ENCODE peak calls at places on chromosomes 3 and 15, in ten cellular contexts. X is H9; P is AG09309; K is uterus; R is A549; I is CD8-positive, alpha-beta T cell; H is neural progenitor cell; U is brain microvascular endothelial cell; F is type B pancreatic cell; V is PC-3. Q is an unnamed sample.

GRCh38 chr3:16474304-16474703 is 39.2 kb downstream of the RFTN1 start:
- DNase-seq in X (no peak), P (no peak), K (no peak), R (no peak), I (no peak), H (no peak), U (peak), F (no peak), V (no peak), Q (no peak)

GRCh38 chr15:77528290-77528967 is 104.3 kb downstream of the LINGO1 start:
- DNase-seq in X (no peak), P (no peak), K (no peak), R (no peak), I (no peak), H (no peak), U (no peak), F (no peak), V (no peak), Q (no peak)

GRCh38 chr3:53045107-53045783 is 628 bp downstream of the SFMBT1 start:
- DNase-seq in X (no peak), P (no peak), K (peak), R (peak), I (peak), H (peak), U (no peak), F (no peak), V (peak), Q (peak)

GRCh38 chr3:27253831-27254230 is 115.4 kb downstream of the NEK10 start:
- DNase-seq in X (peak), P (peak), K (no peak), R (peak), I (no peak), H (peak), U (peak), F (no peak), V (peak), Q (peak)

GRCh38 chr3:18351823-18352744 is 73.1 kb downstream of the SATB1 start:
- DNase-seq in X (no peak), P (no peak), K (no peak), R (no peak), I (no peak), H (peak), U (no peak), F (no peak), V (peak), Q (no peak)

GRCh38 chr3:17158941-17159682 is 274.4 kb downstream of the PLCL2 start:
- DNase-seq in X (no peak), P (no peak), K (no peak), R (no peak), I (no peak), H (no peak), U (no peak), F (no peak), V (peak), Q (peak)

GRCh38 chr3:184738519-184738890 is 26.6 kb upstream of the MAGEF1 start:
- DNase-seq in X (no peak), P (no peak), K (no peak), R (no peak), I (no peak), H (no peak), U (no peak), F (no peak), V (no peak), Q (no peak)

GRCh38 chr3:39267631-39268553 is 11.9 kb downstream of the CX3CR1 start:
- DNase-seq in X (peak), P (no peak), K (no peak), R (no peak), I (peak), H (no peak), U (no peak), F (no peak), V (no peak), Q (no peak)

GRCh38 chr3:157247391-157247790 is 87.4 kb upstream of the CCNL1 start:
- DNase-seq in X (no peak), P (no peak), K (no peak), R (no peak), I (no peak), H (no peak), U (no peak), F (no peak), V (no peak), Q (no peak)

GRCh38 chr3:170414202-170414663 is 4.4 kb upstream of the CLDN11 start:
- DNase-seq in X (no peak), P (peak), K (peak), R (peak), I (no peak), H (peak), U (peak), F (no peak), V (peak), Q (peak)

GRCh38 chr15:90286678-90287077 is 21.2 kb downstream of the NGRN start:
- DNase-seq in X (no peak), P (no peak), K (no peak), R (peak), I (no peak), H (peak), U (no peak), F (no peak), V (peak), Q (peak)

GRCh38 chr3:46370784-46371183 is at the start of gene CCR5:
- DNase-seq in X (no peak), P (no peak), K (no peak), R (no peak), I (no peak), H (no peak), U (no peak), F (no peak), V (peak), Q (no peak)

GRCh38 chr15:92228830-92229229 is 164.9 kb upstream of the ST8SIA2 start:
- DNase-seq in X (no peak), P (no peak), K (no peak), R (no peak), I (no peak), H (no peak), U (no peak), F (no peak), V (no peak), Q (no peak)

GRCh38 chr3:126982125-126982521 is 792 bp upstream of the PLXNA1 start:
- DNase-seq in X (peak), P (no peak), K (no peak), R (no peak), I (no peak), H (no peak), U (no peak), F (no peak), V (peak), Q (peak)

GRCh38 chr15:54032066-54032465 is 53.8 kb downstream of the UNC13C start:
- DNase-seq in X (no peak), P (no peak), K (no peak), R (no peak), I (no peak), H (no peak), U (no peak), F (no peak), V (no peak), Q (no peak)

GRCh38 chr3:140859592-140860336 is 81.9 kb upstream of the SLC25A36 start:
- DNase-seq in X (no peak), P (no peak), K (no peak), R (no peak), I (no peak), H (peak), U (no peak), F (no peak), V (peak), Q (peak)

GRCh38 chr15:70374096-70374495 is 276.4 kb upstream of the TLE3 start:
- DNase-seq in X (peak), P (no peak), K (no peak), R (no peak), I (no peak), H (no peak), U (no peak), F (no peak), V (no peak), Q (no peak)

GRCh38 chr3:129490273-129490675 is 38.2 kb upstream of the RHO start:
- DNase-seq in X (peak), P (peak), K (peak), R (peak), I (peak), H (peak), U (peak), F (peak), V (peak), Q (peak)

GRCh38 chr3:69305011-69305410 is 80.9 kb downstream of the FRMD4B start:
- DNase-seq in X (no peak), P (no peak), K (no peak), R (no peak), I (no peak), H (no peak), U (no peak), F (no peak), V (peak), Q (no peak)

GRCh38 chr15:29316422-29316821 is 46.8 kb upstream of the NSMCE3 start:
- DNase-seq in X (no peak), P (no peak), K (no peak), R (no peak), I (no peak), H (no peak), U (no peak), F (no peak), V (no peak), Q (no peak)

GRCh38 chr3:133673746-133674145 is 12.0 kb upstream of the TOPBP1 start:
- DNase-seq in X (no peak), P (no peak), K (no peak), R (no peak), I (no peak), H (no peak), U (no peak), F (no peak), V (no peak), Q (no peak)

GRCh38 chr3:182244222-182244971 is 532.7 kb downstream of the SOX2 start:
- DNase-seq in X (no peak), P (no peak), K (no peak), R (no peak), I (no peak), H (no peak), U (no peak), F (no peak), V (no peak), Q (no peak)

DNA sequence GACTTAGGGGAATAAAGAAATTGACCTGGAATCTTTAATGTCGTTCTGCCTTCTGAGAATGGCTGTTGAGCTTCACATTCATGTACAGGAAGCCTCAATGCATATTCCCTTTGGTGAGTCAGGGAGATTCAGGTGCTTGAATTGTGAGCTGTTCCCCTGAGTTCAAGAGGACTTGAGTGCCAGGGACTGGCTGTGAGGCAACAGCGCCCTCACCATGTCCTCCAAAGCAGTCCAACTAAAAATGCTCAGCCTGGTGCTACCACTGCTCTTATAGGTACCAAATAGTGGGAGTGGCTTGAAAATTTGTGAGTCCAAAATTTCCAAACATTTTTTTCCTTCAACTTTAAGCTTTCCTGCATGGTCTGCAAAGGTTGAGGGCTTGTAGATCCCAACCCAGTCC is 54.1 kb downstream of the LEO1 start:
- DNase-seq in X (peak), P (no peak), K (no peak), R (peak), I (no peak), H (peak), U (no peak), F (no peak), V (peak), Q (peak)
- TF ChIP-seq CTCF in X (peak), P (peak), K (no peak), R (peak), I (no peak), H (peak), U (peak), F (peak), V (peak), Q (peak)

DNA sequence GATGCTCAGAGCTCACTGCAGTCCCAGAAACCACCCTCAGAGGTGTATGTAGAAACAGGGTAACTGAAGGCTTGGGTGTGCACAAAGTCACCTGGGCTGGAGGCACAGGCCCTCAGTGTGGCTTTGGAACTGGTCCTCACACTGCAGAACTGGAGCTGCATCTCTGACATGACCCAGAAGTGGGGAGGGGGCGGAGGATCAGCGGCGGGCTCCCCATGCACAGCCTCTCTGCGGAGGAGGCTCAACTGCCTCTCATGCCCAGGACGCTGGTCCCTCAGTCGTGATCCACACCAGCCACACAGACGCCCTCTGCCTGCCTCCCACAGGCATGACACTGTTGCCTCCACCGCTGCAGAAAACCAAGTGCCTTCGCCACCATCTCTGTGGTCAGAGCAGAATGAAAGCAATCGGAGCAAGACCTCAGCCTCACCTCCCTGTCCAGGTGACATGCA is 73.7 kb downstream of the TM2D3 start:
- DNase-seq in X (peak), P (no peak), K (no peak), R (peak), I (no peak), H (peak), U (no peak), F (no peak), V (peak), Q (peak)
- TF ChIP-seq CTCF in X (peak), P (peak), K (no peak), R (peak), I (no peak), H (peak), U (peak), F (peak), V (peak), Q (no peak)

GRCh38 chr15:65081758-65082157 is 5.2 kb downstream of the KBTBD13 start:
- DNase-seq in X (no peak), P (no peak), K (no peak), R (no peak), I (no peak), H (no peak), U (no peak), F (no peak), V (peak), Q (no peak)

GRCh38 chr15:65085207-65085753 is 8.7 kb downstream of the KBTBD13 start:
- DNase-seq in X (no peak), P (no peak), K (no peak), R (no peak), I (no peak), H (no peak), U (no peak), F (no peak), V (no peak), Q (no peak)

GRCh38 chr15:65084500-65085206 is 8.1 kb downstream of the KBTBD13 start:
- DNase-seq in X (no peak), P (no peak), K (no peak), R (no peak), I (no peak), H (no peak), U (no peak), F (no peak), V (no peak), Q (no peak)

GRCh38 chr15:65082303-65082958 is 5.9 kb downstream of the KBTBD13 start:
- DNase-seq in X (peak), P (no peak), K (no peak), R (no peak), I (no peak), H (peak), U (no peak), F (no peak), V (peak), Q (no peak)

GRCh38 chr15:65083262-65083701 is 6.7 kb downstream of the KBTBD13 start:
- DNase-seq in X (peak), P (no peak), K (peak), R (no peak), I (no peak), H (peak), U (no peak), F (no peak), V (no peak), Q (no peak)
- TF ChIP-seq CTCF in X (peak), P (peak), K (peak), R (no peak), I (no peak), H (peak), U (peak), F (peak), V (no peak), Q (no peak)

GRCh38 chr15:99393641-99394040 is 142.4 kb downstream of the LRRC28 start:
- DNase-seq in X (no peak), P (no peak), K (no peak), R (no peak), I (no peak), H (no peak), U (no peak), F (no peak), V (no peak), Q (no peak)

GRCh38 chr15:99386429-99386828 is 135.1 kb downstream of the LRRC28 start:
- DNase-seq in X (no peak), P (no peak), K (no peak), R (no peak), I (no peak), H (no peak), U (no peak), F (no peak), V (no peak), Q (no peak)

GRCh38 chr15:99387769-99388168 is 136.5 kb downstream of the LRRC28 start:
- DNase-seq in X (no peak), P (no peak), K (no peak), R (no peak), I (no peak), H (no peak), U (no peak), F (no peak), V (no peak), Q (no peak)

GRCh38 chr15:99385865-99386264 is 134.6 kb downstream of the LRRC28 start:
- DNase-seq in X (no peak), P (no peak), K (peak), R (no peak), I (no peak), H (no peak), U (peak), F (no peak), V (peak), Q (no peak)

GRCh38 chr15:99390667-99391066 is 139.4 kb downstream of the LRRC28 start:
- DNase-seq in X (peak), P (no peak), K (no peak), R (no peak), I (no peak), H (peak), U (no peak), F (no peak), V (peak), Q (no peak)
- TF ChIP-seq CTCF in X (peak), P (no peak), K (no peak), R (no peak), I (no peak), H (peak), U (peak), F (no peak), V (peak), Q (no peak)

DNA sequence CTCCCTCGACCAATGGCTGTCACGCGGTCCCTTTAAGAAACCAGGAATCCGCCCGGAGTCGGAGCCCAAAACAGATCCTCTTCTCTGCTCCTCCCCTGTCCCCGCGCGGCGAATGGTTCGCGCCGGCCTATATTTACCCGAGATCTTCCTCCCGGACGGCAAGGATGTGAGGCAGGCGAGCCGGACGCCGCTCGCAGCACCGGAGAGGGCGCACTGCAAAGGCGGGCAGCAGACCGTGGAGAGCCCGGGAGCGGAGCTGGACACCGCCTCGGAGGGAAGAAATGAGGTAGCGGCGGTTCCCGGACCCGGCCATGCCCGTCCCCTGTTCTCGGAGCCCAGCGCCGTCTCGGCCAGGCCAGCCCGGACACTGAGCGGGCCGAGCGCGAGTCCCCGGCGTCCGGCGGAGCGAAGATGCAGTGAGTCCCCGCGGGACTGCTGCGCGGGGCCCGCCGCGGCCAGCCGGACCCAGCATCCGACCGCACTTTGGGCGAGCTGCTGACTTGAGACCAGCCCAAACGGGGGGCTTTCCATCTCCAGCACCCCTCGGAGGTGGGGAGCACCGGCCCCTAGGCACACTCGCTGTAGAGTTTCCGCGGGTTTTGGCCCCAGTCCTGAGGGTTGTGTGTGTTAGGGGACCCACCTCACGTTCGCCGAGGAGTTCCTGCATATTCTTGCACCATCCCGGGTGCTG is at the start of gene FAM43A:
- DNase-seq in X (peak), P (peak), K (peak), R (peak), I (peak), H (peak), U (peak), F (peak), V (peak), Q (peak)
- TF ChIP-seq CTCF in X (peak), P (peak), K (peak), R (no peak), I (no peak), H (peak), U (peak), F (peak), V (peak), Q (no peak)

GRCh38 chr3:150238995-150239612 is 169.0 kb upstream of the TSC22D2 start:
- DNase-seq in X (peak), P (no peak), K (no peak), R (peak), I (no peak), H (peak), U (no peak), F (no peak), V (peak), Q (peak)
- TF ChIP-seq CTCF in X (peak), P (no peak), K (no peak), R (peak), I (no peak), H (peak), U (peak), F (peak), V (peak), Q (peak)